ENCODE peak calls at places on chromosomes 13 and 19, in six cellular contexts. L is Jurkat, Clone E6-1; W is stimulated activated CD4-positive, alpha-beta T cell treated with anti-CD3 and anti-CD28 coated beads, Interleukin-4, amount 100 ng/mL, for 48 hours; T is Daoy; D is HAP-1; J is activated CD4-positive, alpha-beta T cell treated with anti-CD3 and anti-CD28 coated beads, Interleukin-2, amount 50 U/mL, for 4 hours. P is an unnamed sample.
A peak's percentile ranks its signal among the peaks of the same experiment; 100 is the strongest.

GRCh38 chr19:43936219-43936618 is 1.1 kb upstream of the ZNF45 start:
- DNase-seq in L (no peak), W (no peak), T (no peak), D (no peak), J (no peak), P (no peak)

GRCh38 chr19:29528946-29529645 is 3.3 kb downstream of the VSTM2B start:
- DNase-seq in L (no peak), W (no peak), T (no peak), D (no peak), J (no peak), P (no peak)

GRCh38 chr13:109755997-109756396 is 30.4 kb downstream of the IRS2 start:
- DNase-seq in L (no peak), W (no peak), T (no peak), D (no peak), J (no peak), P (no peak)

GRCh38 chr19:2154587-2155075 is 3.3 kb upstream of the AP3D1 start:
- DNase-seq in L (no peak), W (no peak), T (peak; percentile 70), D (no peak), J (no peak), P (no peak)

GRCh38 chr13:40665061-40665753 is 1.2 kb downstream of the FOXO1 start:
- DNase-seq in L (no peak), W (no peak), T (peak; percentile 29), D (peak; percentile 44), J (no peak), P (no peak)

GRCh38 chr13:59176775-59177174 is 987.0 kb downstream of the DIAPH3 start:
- DNase-seq in L (peak; percentile 18), W (no peak), T (no peak), D (peak; percentile 33), J (no peak), P (no peak)

GRCh38 chr13:26881154-26881553 is 120.6 kb upstream of the GPR12 start:
- DNase-seq in L (no peak), W (no peak), T (peak; percentile 66), D (no peak), J (no peak), P (no peak)

GRCh38 chr13:34037636-34038325 is 219.8 kb downstream of the RFC3 start:
- DNase-seq in L (no peak), W (no peak), T (no peak), D (no peak), J (no peak), P (no peak)

GRCh38 chr13:33751151-33751550 is 66.8 kb upstream of the RFC3 start:
- DNase-seq in L (no peak), W (no peak), T (no peak), D (no peak), J (no peak), P (no peak)

GRCh38 chr19:6210091-6210490 is 69.7 kb downstream of the MLLT1 start:
- DNase-seq in L (no peak), W (no peak), T (no peak), D (no peak), J (no peak), P (no peak)

GRCh38 chr19:8988204-8988603 is 22.0 kb downstream of the MUC16 start:
- DNase-seq in L (peak; percentile 30), W (peak; percentile 12), T (peak; percentile 24), D (peak; percentile 27), J (no peak), P (no peak)

GRCh38 chr19:44367024-44367423 is 10.5 kb upstream of the ZNF112 start:
- DNase-seq in L (no peak), W (no peak), T (peak; percentile 35), D (no peak), J (no peak), P (no peak)

GRCh38 chr19:18469245-18470107 is 31.5 kb upstream of the ISYNA1 start:
- DNase-seq in L (peak; percentile 37), W (peak; percentile 50), T (peak; percentile 77), D (peak; percentile 84), J (peak; percentile 56), P (no peak)

GRCh38 chr13:43303040-43303729 is 279.8 kb downstream of the DNAJC15 start:
- DNase-seq in L (peak; percentile 10), W (no peak), T (peak; percentile 41), D (peak; percentile 75), J (no peak), P (no peak)

GRCh38 chr13:65959305-65959704 is 1270.8 kb downstream of the PCDH9 start:
- DNase-seq in L (no peak), W (no peak), T (no peak), D (no peak), J (no peak), P (no peak)

GRCh38 chr19:31270897-31271568 is 78.2 kb downstream of the TSHZ3 start:
- DNase-seq in L (no peak), W (no peak), T (peak; percentile 48), D (no peak), J (no peak), P (no peak)

GRCh38 chr19:53942001-53942786 is 20.5 kb upstream of the CACNG8 start:
- DNase-seq in L (no peak), W (no peak), T (peak; percentile 67), D (peak; percentile 74), J (no peak), P (no peak)

GRCh38 chr19:50512999-50513745 is 541 bp downstream of the ASPDH start:
- DNase-seq in L (no peak), W (no peak), T (no peak), D (no peak), J (no peak), P (no peak)

GRCh38 chr13:33519561-33520479 is 234.3 kb upstream of the STARD13 start:
- DNase-seq in L (no peak), W (no peak), T (peak; percentile 46), D (no peak), J (no peak), P (no peak)

GRCh38 chr19:40542197-40542859 is 34.3 kb upstream of the SHKBP1 start:
- DNase-seq in L (no peak), W (no peak), T (no peak), D (no peak), J (no peak), P (no peak)

GRCh38 chr19:48500830-48501445 is 10.7 kb downstream of the LMTK3 start:
- DNase-seq in L (no peak), W (no peak), T (no peak), D (no peak), J (no peak), P (no peak)

GRCh38 chr19:2542341-2543069 is 66.6 kb downstream of the GADD45B start:
- DNase-seq in L (no peak), W (no peak), T (peak; percentile 42), D (no peak), J (no peak), P (no peak)

GRCh38 chr13:40389081-40389641 is 277.3 kb downstream of the FOXO1 start:
- DNase-seq in L (peak; percentile 16), W (peak; percentile 24), T (no peak), D (no peak), J (peak; percentile 39), P (no peak)

GRCh38 chr13:31884556-31884955 is 145.2 kb downstream of the RXFP2 start:
- DNase-seq in L (no peak), W (no peak), T (no peak), D (no peak), J (no peak), P (no peak)

GRCh38 chr13:73891805-73892204 is 242.4 kb downstream of the KLF12 start:
- DNase-seq in L (no peak), W (no peak), T (no peak), D (no peak), J (no peak), P (no peak)

GRCh38 chr13:112973577-112973951 is 4.5 kb downstream of the MCF2L start:
- DNase-seq in L (no peak), W (no peak), T (no peak), D (no peak), J (no peak), P (no peak)

GRCh38 chr19:41868120-41868988 is 8.3 kb downstream of the RPS19 start:
- DNase-seq in L (no peak), W (no peak), T (no peak), D (no peak), J (no peak), P (no peak)

GRCh38 chr19:14669940-14670339 is 4.7 kb downstream of the ADGRE3 start:
- DNase-seq in L (no peak), W (no peak), T (no peak), D (no peak), J (no peak), P (no peak)

GRCh38 chr13:110644892-110645521 is 29.7 kb downstream of the NAXD start:
- DNase-seq in L (no peak), W (peak; percentile 25), T (peak; percentile 56), D (peak; percentile 56), J (peak; percentile 16), P (no peak)

GRCh38 chr13:43977911-43978310 is 98.2 kb downstream of the LACC1 start:
- DNase-seq in L (no peak), W (no peak), T (no peak), D (no peak), J (no peak), P (no peak)

GRCh38 chr13:74444877-74445479 is 310.8 kb upstream of the KLF12 start:
- DNase-seq in L (no peak), W (no peak), T (no peak), D (no peak), J (no peak), P (no peak)

GRCh38 chr13:113091211-113091771 is 14.3 kb upstream of the F7 start:
- DNase-seq in L (no peak), W (no peak), T (no peak), D (no peak), J (no peak), P (no peak)

GRCh38 chr19:30854661-30855060 is 482.5 kb downstream of the ZNF536 start:
- DNase-seq in L (no peak), W (no peak), T (no peak), D (no peak), J (no peak), P (no peak)

GRCh38 chr19:35963514-35963913 is 27.3 kb downstream of the LRFN3 start:
- DNase-seq in L (no peak), W (no peak), T (peak; percentile 73), D (peak; percentile 80), J (peak; percentile 29), P (no peak)

P was measured in Panc1.